ENCODE peak calls at places on chromosomes 6 and 20, in eight cellular contexts. F is cardiac muscle cell, Y is uterus, G is right cardiac atrium, V is upper lobe of left lung, J is hepatocyte, K is brain microvascular endothelial cell, T is heart right ventricle. E is an unnamed sample.

GRCh38 chr20:36260316-36260715 is 24.0 kb downstream of the AAR2 start:
- DNase-seq in K (no peak), F (no peak), J (no peak), V (no peak), T (no peak), Y (no peak), G (no peak), E (no peak)

GRCh38 chr20:63513207-63513606 is 7.4 kb upstream of the PPDPF start:
- DNase-seq in G (no peak), K (no peak), F (no peak), T (no peak), Y (no peak), V (no peak), J (no peak), E (no peak)

GRCh38 chr20:60461993-60462392 is 503.8 kb downstream of the CDH26 start:
- DNase-seq in Y (no peak), G (no peak), J (no peak), K (no peak), V (no peak), F (no peak), T (no peak), E (no peak)

GRCh38 chr6:34990971-34991560 is 102.0 kb downstream of the ANKS1A start:
- DNase-seq in V (no peak), G (no peak), K (peak; percentile 29), F (no peak), Y (no peak), J (no peak), T (no peak), E (no peak)

GRCh38 chr6:37620519-37620918 is 77.2 kb downstream of the MDGA1 start:
- DNase-seq in F (no peak), V (no peak), J (peak; percentile 63), T (no peak), G (no peak), Y (no peak), K (no peak), E (no peak)

GRCh38 chr6:37473364-37474095 is 26.2 kb downstream of the CCDC167 start:
- DNase-seq in T (peak; percentile 74), K (no peak), J (no peak), Y (no peak), F (no peak), V (no peak), G (peak; percentile 69), E (peak; percentile 80)

GRCh38 chr6:160167547-160168391 is 46.2 kb downstream of the SLC22A1 start:
- DNase-seq in V (no peak), T (no peak), F (no peak), K (no peak), J (no peak), Y (no peak), G (no peak), E (no peak)

GRCh38 chr20:46062151-46062550 is 27.6 kb downstream of the NCOA5 start:
- DNase-seq in F (no peak), Y (no peak), K (no peak), J (no peak), T (no peak), V (no peak), G (no peak), E (no peak)

GRCh38 chr6:34506718-34507117 is 40.8 kb downstream of the PACSIN1 start:
- DNase-seq in J (no peak), G (no peak), V (no peak), Y (no peak), T (no peak), F (no peak), K (no peak), E (no peak)

GRCh38 chr20:52348434-52348833 is 156.9 kb upstream of the ZFP64 start:
- DNase-seq in Y (no peak), T (no peak), F (no peak), G (no peak), K (no peak), J (no peak), V (no peak), E (no peak)

GRCh38 chr6:88492824-88493223 is 326.7 kb upstream of the CNR1 start:
- DNase-seq in Y (no peak), T (no peak), K (peak; percentile 36), J (peak; percentile 24), V (no peak), G (no peak), F (peak; percentile 23), E (no peak)

GRCh38 chr6:85673198-85674139 is 30.8 kb upstream of the SYNCRIP start:
- DNase-seq in V (no peak), Y (no peak), T (no peak), K (no peak), J (no peak), G (no peak), F (no peak), E (no peak)

GRCh38 chr6:85672623-85673022 is 29.9 kb upstream of the SYNCRIP start:
- DNase-seq in V (no peak), J (no peak), F (no peak), G (no peak), Y (no peak), T (no peak), K (no peak), E (no peak)

GRCh38 chr6:85675030-85675819 is 32.5 kb upstream of the SYNCRIP start:
- DNase-seq in G (no peak), Y (no peak), F (no peak), T (no peak), J (peak; percentile 31), V (no peak), K (peak; percentile 47), E (no peak)

GRCh38 chr6:85676086-85676729 is 33.5 kb upstream of the SYNCRIP start:
- DNase-seq in Y (no peak), K (no peak), F (no peak), J (no peak), T (no peak), V (no peak), G (no peak), E (no peak)

DNA sequence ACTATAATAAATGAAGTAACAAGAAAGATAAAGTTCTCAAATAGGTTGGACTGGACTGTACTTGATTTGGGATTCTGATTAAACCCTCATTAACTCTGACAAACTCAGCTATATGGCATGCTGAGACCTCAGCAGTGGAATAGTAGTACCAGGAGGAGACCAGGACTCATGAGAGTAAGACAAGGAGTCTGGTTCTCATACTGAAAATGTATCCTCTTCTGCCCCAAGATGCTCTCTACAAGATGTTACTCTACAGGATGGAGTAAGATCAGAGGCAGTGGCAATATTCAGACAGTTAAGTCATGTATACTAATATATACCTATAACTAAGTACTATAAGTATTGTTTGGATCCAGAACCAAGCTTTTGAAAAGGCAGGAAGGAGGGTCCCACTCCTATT is 31.9 kb upstream of the SYNCRIP start:
- DNase-seq in Y (no peak), T (no peak), F (no peak), J (no peak), V (no peak), G (no peak), K (no peak), E (no peak)
- H3K4me3 ChIP-seq in Y (no peak overlapping the region), T (no peak overlapping the region), F (no peak overlapping the region), J (no peak overlapping the region), V (no peak overlapping the region), G (no peak overlapping the region), K (no peak overlapping the region), E (no peak overlapping the region)

GRCh38 chr6:16824804-16825777 is 63.8 kb upstream of the ATXN1 start:
- DNase-seq in F (no peak), J (no peak), K (no peak), Y (no peak), G (no peak), V (no peak), T (no peak), E (no peak)

GRCh38 chr6:16822529-16822928 is 61.3 kb upstream of the ATXN1 start:
- DNase-seq in J (no peak), Y (no peak), V (no peak), T (no peak), K (no peak), F (no peak), G (no peak), E (no peak)

GRCh38 chr6:16821834-16822264 is 60.6 kb upstream of the ATXN1 start:
- DNase-seq in J (peak; percentile 67), V (no peak), Y (no peak), T (no peak), K (no peak), G (no peak), F (no peak), E (no peak)

GRCh38 chr6:16823700-16824352 is 62.6 kb upstream of the ATXN1 start:
- DNase-seq in T (no peak), K (no peak), V (no peak), F (no peak), G (no peak), Y (no peak), J (no peak), E (no peak)

DNA sequence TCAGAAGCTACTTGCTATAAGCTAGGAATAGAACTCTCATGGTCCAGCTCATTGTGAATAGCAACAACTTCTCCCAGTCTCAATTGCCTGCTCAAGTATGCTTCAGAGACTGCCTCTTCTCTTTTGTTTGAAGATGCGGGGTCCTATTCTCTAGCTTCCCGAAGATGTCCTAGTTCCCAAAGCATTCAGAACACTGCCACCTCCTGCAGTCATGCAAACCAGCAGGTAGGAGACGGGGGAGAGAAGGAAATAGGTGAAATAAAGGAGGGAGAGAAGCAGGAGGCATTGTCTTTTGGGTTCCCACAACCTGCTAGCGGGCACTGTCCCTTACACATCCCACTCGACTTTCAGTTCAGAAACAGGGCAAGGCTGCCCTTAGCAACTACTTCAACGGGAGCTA is 61.7 kb upstream of the ATXN1 start:
- DNase-seq in Y (no peak), V (no peak), F (no peak), J (no peak), G (no peak), T (no peak), K (no peak), E (no peak)
- H3K27ac ChIP-seq in Y (no peak overlapping the region), V (no peak overlapping the region), F (no peak overlapping the region), J (no peak overlapping the region), G (no peak overlapping the region), T (no peak overlapping the region), K (no peak overlapping the region), E (no peak overlapping the region)

GRCh38 chr6:7726416-7727149 is 684 bp downstream of the BMP6 start:
- DNase-seq in J (peak; percentile 14), F (peak; percentile 44), K (no peak), T (peak; percentile 13), V (peak; percentile 86), Y (no peak), G (no peak), E (no peak)

GRCh38 chr6:7727150-7727950 is 1.5 kb downstream of the BMP6 start:
- DNase-seq in V (peak; percentile 87), F (peak; percentile 40), Y (no peak), J (peak; percentile 33), T (peak; percentile 12), G (no peak), K (no peak), E (peak; percentile 36)

GRCh38 chr6:7723554-7723953 is 2.3 kb upstream of the BMP6 start:
- DNase-seq in V (no peak), F (no peak), K (no peak), T (no peak), Y (no peak), G (no peak), J (no peak), E (no peak)

GRCh38 chr6:7725849-7726415 is at the start of gene BMP6:
- DNase-seq in F (peak; percentile 96), K (peak; percentile 71), V (peak; percentile 94), Y (peak; percentile 87), G (peak; percentile 89), T (peak; percentile 86), J (peak; percentile 93), E (peak; percentile 90)

GRCh38 chr6:7725412-7725811 is 487 bp upstream of the BMP6 start:
- DNase-seq in F (no peak), V (no peak), G (no peak), K (no peak), J (no peak), T (no peak), Y (no peak), E (no peak)
- H3K4me3 ChIP-seq in F (no peak overlapping the region), V (peak overlapping the region; percentile 64), G (peak overlapping the region; percentile 66), K (peak overlapping the region; percentile 55), J (no peak overlapping the region), T (peak overlapping the region; percentile 65), Y (peak overlapping the region; percentile 45), E (peak overlapping the region; percentile 69)

GRCh38 chr20:31693402-31693801 is 29.3 kb downstream of the BCL2L1 start:
- DNase-seq in T (no peak), Y (no peak), G (no peak), V (no peak), J (no peak), K (no peak), F (no peak), E (no peak)
- H3K27ac ChIP-seq in T (no peak overlapping the region), Y (no peak overlapping the region), G (no peak overlapping the region), V (peak overlapping the region; percentile 99), J (no peak overlapping the region), K (no peak overlapping the region), F (no peak overlapping the region), E (no peak overlapping the region)